ENCODE peak calls at places on chromosomes 16 and 17, in eight cellular contexts. One of them, this sample, is unnamed.

GRCh38 chr17:65029605-65030308 is 26.8 kb downstream of the GNA13 start:
- DNase-seq in ascending aorta: no peak
- DNase-seq in gastrocnemius medialis: no peak
- DNase-seq in psoas muscle: no peak
- DNase-seq in keratinocyte: no peak
- DNase-seq in WERI-Rb-1: no peak
- DNase-seq in lower lobe of right lung: no peak
- DNase-seq in testis: no peak
- DNase-seq in this sample: no peak

GRCh38 chr17:27848941-27849340 is 44.2 kb downstream of the LYRM9 start:
- DNase-seq in ascending aorta: no peak
- DNase-seq in gastrocnemius medialis: no peak
- DNase-seq in psoas muscle: no peak
- DNase-seq in keratinocyte: no peak
- DNase-seq in WERI-Rb-1: no peak
- DNase-seq in lower lobe of right lung: no peak
- DNase-seq in testis: no peak
- DNase-seq in this sample: no peak

GRCh38 chr17:40111221-40112128 is 10.3 kb upstream of the MSL1 start:
- DNase-seq in ascending aorta: peak; percentile 96
- DNase-seq in gastrocnemius medialis: peak; percentile 96
- DNase-seq in psoas muscle: peak; percentile 95
- DNase-seq in keratinocyte: no peak
- DNase-seq in WERI-Rb-1: peak; percentile 98
- DNase-seq in lower lobe of right lung: peak; percentile 84
- DNase-seq in testis: peak; percentile 92
- DNase-seq in this sample: peak; percentile 86

GRCh38 chr17:50686494-50687199 is 21.1 kb downstream of the ANKRD40 start:
- DNase-seq in ascending aorta: peak; percentile 96
- DNase-seq in gastrocnemius medialis: peak; percentile 38
- DNase-seq in psoas muscle: peak; percentile 81
- DNase-seq in keratinocyte: no peak
- DNase-seq in WERI-Rb-1: no peak
- DNase-seq in lower lobe of right lung: no peak
- DNase-seq in testis: peak; percentile 87
- DNase-seq in this sample: no peak

GRCh38 chr17:43839670-43840101 is 6.7 kb upstream of the MPP3 start:
- DNase-seq in ascending aorta: no peak
- DNase-seq in gastrocnemius medialis: peak; percentile 29
- DNase-seq in psoas muscle: no peak
- DNase-seq in keratinocyte: no peak
- DNase-seq in WERI-Rb-1: peak; percentile 73
- DNase-seq in lower lobe of right lung: no peak
- DNase-seq in testis: no peak
- DNase-seq in this sample: no peak

GRCh38 chr16:48531011-48531962 is 78.7 kb downstream of the N4BP1 start:
- DNase-seq in ascending aorta: no peak
- DNase-seq in gastrocnemius medialis: no peak
- DNase-seq in psoas muscle: peak; percentile 72
- DNase-seq in keratinocyte: no peak
- DNase-seq in WERI-Rb-1: no peak
- DNase-seq in lower lobe of right lung: no peak
- DNase-seq in testis: peak; percentile 53
- DNase-seq in this sample: no peak

GRCh38 chr16:87416826-87417471 is 24.8 kb downstream of the MAP1LC3B start:
- DNase-seq in ascending aorta: no peak
- DNase-seq in gastrocnemius medialis: no peak
- DNase-seq in psoas muscle: no peak
- DNase-seq in keratinocyte: no peak
- DNase-seq in WERI-Rb-1: no peak
- DNase-seq in lower lobe of right lung: no peak
- DNase-seq in testis: peak; percentile 67
- DNase-seq in this sample: no peak

GRCh38 chr17:50048146-50048720 is 7.7 kb upstream of the ITGA3 start:
- DNase-seq in ascending aorta: peak; percentile 39
- DNase-seq in gastrocnemius medialis: no peak
- DNase-seq in psoas muscle: peak; percentile 31
- DNase-seq in keratinocyte: no peak
- DNase-seq in WERI-Rb-1: no peak
- DNase-seq in lower lobe of right lung: no peak
- DNase-seq in testis: no peak
- DNase-seq in this sample: peak; percentile 48

GRCh38 chr16:30088832-30089624 is 2.7 kb downstream of the TBX6 start:
- DNase-seq in ascending aorta: no peak
- DNase-seq in gastrocnemius medialis: no peak
- DNase-seq in psoas muscle: no peak
- DNase-seq in keratinocyte: no peak
- DNase-seq in WERI-Rb-1: no peak
- DNase-seq in lower lobe of right lung: no peak
- DNase-seq in testis: no peak
- DNase-seq in this sample: no peak

GRCh38 chr16:22648141-22648540 is 137.4 kb downstream of the NPIPB5 start:
- DNase-seq in ascending aorta: no peak
- DNase-seq in gastrocnemius medialis: no peak
- DNase-seq in psoas muscle: no peak
- DNase-seq in keratinocyte: no peak
- DNase-seq in WERI-Rb-1: no peak
- DNase-seq in lower lobe of right lung: no peak
- DNase-seq in testis: no peak
- DNase-seq in this sample: no peak

GRCh38 chr17:11278984-11279270 is 37.9 kb downstream of the SHISA6 start:
- DNase-seq in ascending aorta: no peak
- DNase-seq in gastrocnemius medialis: no peak
- DNase-seq in psoas muscle: no peak
- DNase-seq in keratinocyte: no peak
- DNase-seq in WERI-Rb-1: no peak
- DNase-seq in lower lobe of right lung: no peak
- DNase-seq in testis: no peak
- DNase-seq in this sample: no peak

GRCh38 chr17:7842950-7843535 is 9.0 kb downstream of the KDM6B start:
- DNase-seq in ascending aorta: peak; percentile 93
- DNase-seq in gastrocnemius medialis: peak; percentile 68
- DNase-seq in psoas muscle: peak; percentile 88
- DNase-seq in keratinocyte: peak; percentile 79
- DNase-seq in WERI-Rb-1: no peak
- DNase-seq in lower lobe of right lung: peak; percentile 88
- DNase-seq in testis: peak; percentile 57
- DNase-seq in this sample: peak; percentile 80

GRCh38 chr17:7846063-7846735 is 8.7 kb upstream of the TMEM88 start:
- DNase-seq in ascending aorta: peak; percentile 49
- DNase-seq in gastrocnemius medialis: no peak
- DNase-seq in psoas muscle: peak; percentile 56
- DNase-seq in keratinocyte: no peak
- DNase-seq in WERI-Rb-1: peak; percentile 4
- DNase-seq in lower lobe of right lung: peak; percentile 44
- DNase-seq in testis: no peak
- DNase-seq in this sample: no peak

GRCh38 chr17:7843536-7844291 is 9.7 kb downstream of the KDM6B start:
- DNase-seq in ascending aorta: peak; percentile 92
- DNase-seq in gastrocnemius medialis: peak; percentile 60
- DNase-seq in psoas muscle: peak; percentile 88
- DNase-seq in keratinocyte: no peak
- DNase-seq in WERI-Rb-1: peak; percentile 81
- DNase-seq in lower lobe of right lung: peak; percentile 93
- DNase-seq in testis: peak; percentile 87
- DNase-seq in this sample: peak; percentile 88

GRCh38 chr17:7845359-7846062 is 9.4 kb upstream of the TMEM88 start:
- DNase-seq in ascending aorta: no peak
- DNase-seq in gastrocnemius medialis: no peak
- DNase-seq in psoas muscle: no peak
- DNase-seq in keratinocyte: no peak
- DNase-seq in WERI-Rb-1: no peak
- DNase-seq in lower lobe of right lung: peak; percentile 44
- DNase-seq in testis: no peak
- DNase-seq in this sample: no peak

DNA sequence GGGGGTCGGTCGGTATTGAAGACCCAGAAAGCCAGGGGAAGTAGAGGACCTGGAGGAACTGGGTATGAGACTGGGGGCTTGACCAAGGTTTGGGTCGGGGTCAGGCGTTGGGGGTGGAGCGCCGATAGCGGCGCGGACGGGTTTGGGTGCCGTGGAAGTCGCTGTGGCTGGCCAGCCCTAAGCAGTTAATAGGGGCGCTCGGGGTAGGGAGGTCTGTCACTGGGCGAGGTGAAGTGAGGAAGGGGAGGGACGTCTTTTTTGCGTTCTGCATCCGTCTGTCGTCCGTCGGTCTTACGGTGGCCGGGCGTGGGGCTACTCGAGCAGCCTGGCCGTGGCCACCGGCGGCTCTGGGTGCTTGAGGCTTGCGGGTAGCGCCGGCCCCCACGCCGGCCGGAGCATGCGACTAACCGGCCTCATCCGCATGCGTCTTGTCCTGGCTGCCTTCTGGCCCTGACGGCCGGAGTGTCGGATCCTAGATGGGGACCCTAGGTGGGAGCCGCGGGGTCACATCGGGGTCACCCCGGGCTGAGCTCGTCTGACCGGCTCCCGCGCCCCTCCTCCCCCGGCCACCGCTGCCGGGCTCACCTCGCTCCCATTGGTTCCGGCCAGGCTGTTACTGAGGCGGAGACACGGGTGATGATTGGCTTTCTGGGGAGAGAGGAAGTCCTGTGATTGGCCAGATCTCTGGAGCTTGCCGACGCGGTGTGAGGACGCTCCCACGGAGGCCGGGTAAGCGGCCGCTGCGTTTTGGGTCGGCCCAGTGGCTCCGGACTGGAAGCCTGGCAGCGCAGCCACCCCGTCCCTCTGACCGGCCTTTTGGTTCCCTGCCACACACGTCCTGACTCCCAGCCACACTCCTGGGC is 10.3 kb upstream of the TMEM88 start:
- DNase-seq in ascending aorta: peak; percentile 97
- DNase-seq in gastrocnemius medialis: peak; percentile 93
- DNase-seq in psoas muscle: peak; percentile 94
- DNase-seq in keratinocyte: no peak
- DNase-seq in WERI-Rb-1: peak; percentile 91
- DNase-seq in lower lobe of right lung: peak; percentile 92
- DNase-seq in testis: peak; percentile 97
- DNase-seq in this sample: peak; percentile 92
- H3K27me3 ChIP-seq in ascending aorta: no peaks in the 10 kb centered on the region
- H3K27me3 ChIP-seq in gastrocnemius medialis: no peaks in the 10 kb centered on the region
- H3K27me3 ChIP-seq in psoas muscle: no peaks in the 10 kb centered on the region
- H3K27me3 ChIP-seq in keratinocyte: no peaks in the 10 kb centered on the region
- H3K27me3 ChIP-seq in WERI-Rb-1: no peaks in the 10 kb centered on the region
- H3K27me3 ChIP-seq in lower lobe of right lung: no peaks in the 10 kb centered on the region
- H3K27me3 ChIP-seq in testis: no peaks in the 10 kb centered on the region
- H3K27me3 ChIP-seq in this sample: no peaks in the 10 kb centered on the region

DNA sequence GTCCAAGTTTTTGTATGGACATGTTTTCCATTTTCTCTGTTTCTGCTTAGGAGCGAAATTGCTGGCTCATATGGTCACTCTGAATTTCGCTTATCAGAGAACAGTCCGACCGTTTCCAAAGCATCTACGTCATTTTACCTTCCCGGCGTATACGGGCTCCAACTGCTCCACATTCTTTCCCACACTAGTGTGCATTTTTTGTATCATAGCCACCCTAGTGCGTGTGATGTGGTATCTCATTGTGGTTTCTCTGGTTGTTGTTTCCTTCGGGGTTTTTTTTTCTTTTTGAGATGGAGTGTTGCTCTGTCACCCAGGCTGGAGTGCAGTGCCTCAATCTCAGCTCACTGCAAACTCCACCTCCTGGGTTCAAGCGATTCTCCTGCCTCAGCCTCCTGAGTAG is 31.0 kb upstream of the BHLHA9 start:
- DNase-seq in ascending aorta: no peak
- DNase-seq in gastrocnemius medialis: no peak
- DNase-seq in psoas muscle: no peak
- DNase-seq in keratinocyte: no peak
- DNase-seq in WERI-Rb-1: no peak
- DNase-seq in lower lobe of right lung: no peak
- DNase-seq in testis: no peak
- DNase-seq in this sample: no peak
- TF ChIP-seq CTCF in ascending aorta: no peak
- TF ChIP-seq CTCF in gastrocnemius medialis: no peak
- TF ChIP-seq CTCF in psoas muscle: no peak
- TF ChIP-seq CTCF in keratinocyte: no peak
- TF ChIP-seq CTCF in WERI-Rb-1: no peak
- TF ChIP-seq CTCF in lower lobe of right lung: no peak
- TF ChIP-seq CTCF in testis: no peak
- TF ChIP-seq CTCF in this sample: no peak

GRCh38 chr17:74032222-74032621 is 171.3 kb upstream of the RPL38 start:
- DNase-seq in ascending aorta: no peak
- DNase-seq in gastrocnemius medialis: no peak
- DNase-seq in psoas muscle: no peak
- DNase-seq in keratinocyte: no peak
- DNase-seq in WERI-Rb-1: no peak
- DNase-seq in lower lobe of right lung: no peak
- DNase-seq in testis: no peak
- DNase-seq in this sample: no peak
- H3K27me3 ChIP-seq in ascending aorta: no peaks in the 10 kb centered on the region
- H3K27me3 ChIP-seq in gastrocnemius medialis: peaks cover 3% of the 10 kb centered on the region
- H3K27me3 ChIP-seq in psoas muscle: no peaks in the 10 kb centered on the region
- H3K27me3 ChIP-seq in keratinocyte: peaks cover 22% of the 10 kb centered on the region
- H3K27me3 ChIP-seq in WERI-Rb-1: no peaks in the 10 kb centered on the region
- H3K27me3 ChIP-seq in lower lobe of right lung: peaks cover 3% of the 10 kb centered on the region
- H3K27me3 ChIP-seq in testis: no peaks in the 10 kb centered on the region
- H3K27me3 ChIP-seq in this sample: peaks cover 40% of the 10 kb centered on the region

DNA sequence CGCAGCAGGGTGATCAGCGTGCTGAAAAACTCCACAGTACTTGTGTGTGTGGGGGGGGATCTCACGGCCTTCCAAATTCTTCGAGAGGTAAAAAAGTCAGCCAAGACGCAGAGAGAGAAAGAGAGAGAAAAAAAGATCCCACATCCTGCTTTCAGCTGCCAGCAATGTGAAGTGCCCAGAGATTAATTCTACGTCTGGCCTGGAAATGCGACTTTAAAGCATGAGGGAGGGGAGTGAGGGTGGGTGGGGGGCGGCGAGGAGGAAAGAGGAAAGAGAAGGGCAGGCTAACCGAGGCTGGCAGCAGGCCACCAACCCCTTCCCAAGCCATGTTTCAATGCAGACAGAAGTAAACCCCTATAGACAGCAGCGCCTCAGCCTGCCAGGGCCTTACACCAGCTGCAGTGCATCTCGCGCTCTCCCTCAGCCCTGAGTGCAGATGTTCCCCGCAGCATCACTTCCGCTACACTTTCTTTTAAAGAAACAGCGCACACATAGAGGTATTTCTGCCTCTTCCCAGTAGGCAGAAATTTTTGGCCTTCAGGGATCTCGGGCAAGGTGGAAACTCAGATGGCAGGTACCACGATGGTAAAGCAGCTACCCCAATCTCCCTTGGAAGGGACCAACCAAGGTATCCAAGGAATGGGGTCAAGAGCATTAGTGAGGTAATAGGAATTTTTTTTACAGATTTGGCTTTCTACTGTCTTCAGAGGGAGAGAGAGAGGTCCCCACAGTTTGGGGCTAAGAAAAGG is 87.8 kb downstream of the SMG6 start:
- DNase-seq in ascending aorta: peak; percentile 82
- DNase-seq in gastrocnemius medialis: peak; percentile 68
- DNase-seq in psoas muscle: peak; percentile 75
- DNase-seq in keratinocyte: no peak
- DNase-seq in WERI-Rb-1: no peak
- DNase-seq in lower lobe of right lung: peak; percentile 66
- DNase-seq in testis: peak; percentile 78
- DNase-seq in this sample: no peak
- TF ChIP-seq CTCF in ascending aorta: no peak
- TF ChIP-seq CTCF in gastrocnemius medialis: no peak
- TF ChIP-seq CTCF in psoas muscle: no peak
- TF ChIP-seq CTCF in keratinocyte: no peak
- TF ChIP-seq CTCF in WERI-Rb-1: no peak
- TF ChIP-seq CTCF in lower lobe of right lung: no peak
- TF ChIP-seq CTCF in testis: no peak
- TF ChIP-seq CTCF in this sample: no peak